ENCODE peak calls at places on chromosome 3, in nine cellular contexts. One of them, this sample, is unnamed.

GRCh38 chr3:37779289-37780152 is 82.2 kb upstream of the CTDSPL start:
- DNase-seq in GM23338: peak
- DNase-seq in cardiac fibroblast: peak
- DNase-seq in PC-3: peak
- DNase-seq in keratinocyte: peak
- DNase-seq in adrenal gland: peak
- DNase-seq in GM12865: peak
- DNase-seq in epithelial cell of esophagus: peak
- DNase-seq in fibroblast of pulmonary artery: peak
- DNase-seq in this sample: peak

GRCh38 chr3:165194477-165195135 is 1.6 kb downstream of the SLITRK3 start:
- DNase-seq in GM23338: peak
- DNase-seq in cardiac fibroblast: no peak
- DNase-seq in PC-3: no peak
- DNase-seq in keratinocyte: no peak
- DNase-seq in adrenal gland: no peak
- DNase-seq in GM12865: no peak
- DNase-seq in epithelial cell of esophagus: no peak
- DNase-seq in fibroblast of pulmonary artery: no peak
- DNase-seq in this sample: no peak

GRCh38 chr3:134699141-134699711 is 48.4 kb upstream of the KY start:
- DNase-seq in GM23338: no peak
- DNase-seq in cardiac fibroblast: no peak
- DNase-seq in PC-3: no peak
- DNase-seq in keratinocyte: no peak
- DNase-seq in adrenal gland: no peak
- DNase-seq in GM12865: no peak
- DNase-seq in epithelial cell of esophagus: no peak
- DNase-seq in fibroblast of pulmonary artery: no peak
- DNase-seq in this sample: no peak

GRCh38 chr3:196524527-196524926 is 9.4 kb upstream of the SMCO1 start:
- DNase-seq in GM23338: peak
- DNase-seq in cardiac fibroblast: peak
- DNase-seq in PC-3: peak
- DNase-seq in keratinocyte: no peak
- DNase-seq in adrenal gland: no peak
- DNase-seq in GM12865: no peak
- DNase-seq in epithelial cell of esophagus: peak
- DNase-seq in fibroblast of pulmonary artery: peak
- DNase-seq in this sample: no peak

GRCh38 chr3:71695000-71695482 is 30.2 kb downstream of the EIF4E3 start:
- DNase-seq in GM23338: no peak
- DNase-seq in cardiac fibroblast: no peak
- DNase-seq in PC-3: no peak
- DNase-seq in keratinocyte: no peak
- DNase-seq in adrenal gland: peak
- DNase-seq in GM12865: no peak
- DNase-seq in epithelial cell of esophagus: no peak
- DNase-seq in fibroblast of pulmonary artery: no peak
- DNase-seq in this sample: no peak

GRCh38 chr3:134708671-134709070 is 57.8 kb upstream of the KY start:
- DNase-seq in GM23338: no peak
- DNase-seq in cardiac fibroblast: peak
- DNase-seq in PC-3: peak
- DNase-seq in keratinocyte: no peak
- DNase-seq in adrenal gland: no peak
- DNase-seq in GM12865: no peak
- DNase-seq in epithelial cell of esophagus: no peak
- DNase-seq in fibroblast of pulmonary artery: no peak
- DNase-seq in this sample: no peak

GRCh38 chr3:167872032-167872431 is 136.5 kb downstream of the SERPINI1 start:
- DNase-seq in GM23338: no peak
- DNase-seq in cardiac fibroblast: no peak
- DNase-seq in PC-3: no peak
- DNase-seq in keratinocyte: no peak
- DNase-seq in adrenal gland: no peak
- DNase-seq in GM12865: no peak
- DNase-seq in epithelial cell of esophagus: no peak
- DNase-seq in fibroblast of pulmonary artery: no peak
- DNase-seq in this sample: no peak

GRCh38 chr3:32569540-32570425 is 875 bp downstream of the DYNC1LI1 start:
- DNase-seq in GM23338: peak
- DNase-seq in cardiac fibroblast: peak
- DNase-seq in PC-3: peak
- DNase-seq in keratinocyte: peak
- DNase-seq in adrenal gland: peak
- DNase-seq in GM12865: peak
- DNase-seq in epithelial cell of esophagus: peak
- DNase-seq in fibroblast of pulmonary artery: peak
- DNase-seq in this sample: peak

GRCh38 chr3:56899851-56900250 is 98.1 kb upstream of the ARHGEF3 start:
- DNase-seq in GM23338: no peak
- DNase-seq in cardiac fibroblast: no peak
- DNase-seq in PC-3: no peak
- DNase-seq in keratinocyte: no peak
- DNase-seq in adrenal gland: no peak
- DNase-seq in GM12865: no peak
- DNase-seq in epithelial cell of esophagus: no peak
- DNase-seq in fibroblast of pulmonary artery: peak
- DNase-seq in this sample: no peak

GRCh38 chr3:23232016-23232415 is 28.9 kb downstream of the UBE2E2 start:
- DNase-seq in GM23338: no peak
- DNase-seq in cardiac fibroblast: no peak
- DNase-seq in PC-3: no peak
- DNase-seq in keratinocyte: no peak
- DNase-seq in adrenal gland: no peak
- DNase-seq in GM12865: no peak
- DNase-seq in epithelial cell of esophagus: no peak
- DNase-seq in fibroblast of pulmonary artery: peak
- DNase-seq in this sample: no peak

GRCh38 chr3:13676618-13677017 is 127.7 kb downstream of the FBLN2 start:
- DNase-seq in GM23338: no peak
- DNase-seq in cardiac fibroblast: no peak
- DNase-seq in PC-3: no peak
- DNase-seq in keratinocyte: no peak
- DNase-seq in adrenal gland: no peak
- DNase-seq in GM12865: no peak
- DNase-seq in epithelial cell of esophagus: no peak
- DNase-seq in fibroblast of pulmonary artery: no peak
- DNase-seq in this sample: no peak

GRCh38 chr3:128152419-128153155 is 694 bp upstream of the EEFSEC start:
- DNase-seq in GM23338: peak
- DNase-seq in cardiac fibroblast: peak
- DNase-seq in PC-3: peak
- DNase-seq in keratinocyte: peak
- DNase-seq in adrenal gland: no peak
- DNase-seq in GM12865: peak
- DNase-seq in epithelial cell of esophagus: no peak
- DNase-seq in fibroblast of pulmonary artery: peak
- DNase-seq in this sample: no peak

GRCh38 chr3:13544951-13545651 is 3.8 kb upstream of the FBLN2 start:
- DNase-seq in GM23338: no peak
- DNase-seq in cardiac fibroblast: no peak
- DNase-seq in PC-3: no peak
- DNase-seq in keratinocyte: no peak
- DNase-seq in adrenal gland: no peak
- DNase-seq in GM12865: no peak
- DNase-seq in epithelial cell of esophagus: no peak
- DNase-seq in fibroblast of pulmonary artery: no peak
- DNase-seq in this sample: no peak

GRCh38 chr3:172868565-172869172 is 118.1 kb downstream of the ECT2 start:
- DNase-seq in GM23338: no peak
- DNase-seq in cardiac fibroblast: no peak
- DNase-seq in PC-3: no peak
- DNase-seq in keratinocyte: no peak
- DNase-seq in adrenal gland: no peak
- DNase-seq in GM12865: no peak
- DNase-seq in epithelial cell of esophagus: no peak
- DNase-seq in fibroblast of pulmonary artery: peak
- DNase-seq in this sample: no peak

GRCh38 chr3:425094-425493 is 228.5 kb downstream of the CHL1 start:
- DNase-seq in GM23338: no peak
- DNase-seq in cardiac fibroblast: no peak
- DNase-seq in PC-3: no peak
- DNase-seq in keratinocyte: no peak
- DNase-seq in adrenal gland: no peak
- DNase-seq in GM12865: no peak
- DNase-seq in epithelial cell of esophagus: no peak
- DNase-seq in fibroblast of pulmonary artery: no peak
- DNase-seq in this sample: no peak

GRCh38 chr3:146658841-146659240 is 53.7 kb upstream of the PLSCR5 start:
- DNase-seq in GM23338: no peak
- DNase-seq in cardiac fibroblast: no peak
- DNase-seq in PC-3: peak
- DNase-seq in keratinocyte: no peak
- DNase-seq in adrenal gland: no peak
- DNase-seq in GM12865: no peak
- DNase-seq in epithelial cell of esophagus: no peak
- DNase-seq in fibroblast of pulmonary artery: no peak
- DNase-seq in this sample: no peak

GRCh38 chr3:178777718-178778411 is 241.6 kb downstream of the KCNMB2 start:
- DNase-seq in GM23338: no peak
- DNase-seq in cardiac fibroblast: peak
- DNase-seq in PC-3: peak
- DNase-seq in keratinocyte: peak
- DNase-seq in adrenal gland: no peak
- DNase-seq in GM12865: peak
- DNase-seq in epithelial cell of esophagus: peak
- DNase-seq in fibroblast of pulmonary artery: peak
- DNase-seq in this sample: peak

GRCh38 chr3:101936419-101937331 is 87.4 kb downstream of the NFKBIZ start:
- DNase-seq in GM23338: no peak
- DNase-seq in cardiac fibroblast: peak
- DNase-seq in PC-3: peak
- DNase-seq in keratinocyte: no peak
- DNase-seq in adrenal gland: no peak
- DNase-seq in GM12865: peak
- DNase-seq in epithelial cell of esophagus: peak
- DNase-seq in fibroblast of pulmonary artery: peak
- DNase-seq in this sample: peak

DNA sequence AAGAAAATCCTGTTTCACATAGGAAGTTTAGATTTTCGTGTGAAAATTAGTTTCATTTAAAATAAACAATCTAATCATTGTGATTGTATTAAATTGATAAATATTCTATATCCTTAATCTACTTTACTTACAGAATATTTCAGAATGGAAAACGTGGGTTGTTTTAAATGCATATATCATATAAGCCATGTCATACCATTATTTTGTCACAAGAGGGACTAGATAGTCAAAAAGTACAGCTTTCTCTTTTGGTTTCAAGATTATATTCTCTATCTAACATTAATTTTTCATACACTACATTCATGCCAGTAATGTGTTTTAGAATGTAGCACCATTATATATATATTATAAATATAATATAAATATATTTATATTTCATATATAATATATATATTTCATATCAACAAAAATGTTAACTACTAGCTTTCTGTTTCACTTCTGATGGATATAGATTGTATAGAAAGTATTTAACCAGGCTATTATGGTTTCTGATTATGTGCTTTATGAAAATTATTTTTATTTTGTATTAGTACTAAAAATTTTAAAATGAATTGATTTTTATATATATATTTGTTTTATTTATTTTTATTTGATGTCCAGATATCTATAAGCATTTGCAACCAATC is 45.3 kb downstream of the OSTN start:
- DNase-seq in GM23338: no peak
- DNase-seq in cardiac fibroblast: peak
- DNase-seq in PC-3: peak
- DNase-seq in keratinocyte: no peak
- DNase-seq in adrenal gland: no peak
- DNase-seq in GM12865: no peak
- DNase-seq in epithelial cell of esophagus: peak
- DNase-seq in fibroblast of pulmonary artery: peak
- DNase-seq in this sample: no peak
- TF ChIP-seq CTCF in GM23338: peak
- TF ChIP-seq CTCF in cardiac fibroblast: peak
- TF ChIP-seq CTCF in PC-3: peak
- TF ChIP-seq CTCF in keratinocyte: no peak
- TF ChIP-seq CTCF in adrenal gland: peak
- TF ChIP-seq CTCF in GM12865: peak
- TF ChIP-seq CTCF in epithelial cell of esophagus: peak
- TF ChIP-seq CTCF in fibroblast of pulmonary artery: peak
- TF ChIP-seq CTCF in this sample: no peak

GRCh38 chr3:10777627-10778026 is 38.4 kb upstream of the SLC6A11 start:
- DNase-seq in GM23338: no peak
- DNase-seq in cardiac fibroblast: no peak
- DNase-seq in PC-3: no peak
- DNase-seq in keratinocyte: no peak
- DNase-seq in adrenal gland: no peak
- DNase-seq in GM12865: no peak
- DNase-seq in epithelial cell of esophagus: no peak
- DNase-seq in fibroblast of pulmonary artery: no peak
- DNase-seq in this sample: no peak
- TF ChIP-seq CTCF in GM23338: no peak
- TF ChIP-seq CTCF in cardiac fibroblast: no peak
- TF ChIP-seq CTCF in PC-3: no peak
- TF ChIP-seq CTCF in keratinocyte: no peak
- TF ChIP-seq CTCF in adrenal gland: no peak
- TF ChIP-seq CTCF in GM12865: no peak
- TF ChIP-seq CTCF in epithelial cell of esophagus: no peak
- TF ChIP-seq CTCF in fibroblast of pulmonary artery: no peak
- TF ChIP-seq CTCF in this sample: no peak

GRCh38 chr3:156474560-156475389 is 80.1 kb downstream of the SSR3 start:
- DNase-seq in GM23338: peak
- DNase-seq in cardiac fibroblast: no peak
- DNase-seq in PC-3: peak
- DNase-seq in keratinocyte: no peak
- DNase-seq in adrenal gland: no peak
- DNase-seq in GM12865: peak
- DNase-seq in epithelial cell of esophagus: peak
- DNase-seq in fibroblast of pulmonary artery: no peak
- DNase-seq in this sample: peak
- TF ChIP-seq CTCF in GM23338: peak
- TF ChIP-seq CTCF in cardiac fibroblast: peak
- TF ChIP-seq CTCF in PC-3: peak
- TF ChIP-seq CTCF in keratinocyte: peak
- TF ChIP-seq CTCF in adrenal gland: peak
- TF ChIP-seq CTCF in GM12865: peak
- TF ChIP-seq CTCF in epithelial cell of esophagus: peak
- TF ChIP-seq CTCF in fibroblast of pulmonary artery: peak
- TF ChIP-seq CTCF in this sample: peak

DNA sequence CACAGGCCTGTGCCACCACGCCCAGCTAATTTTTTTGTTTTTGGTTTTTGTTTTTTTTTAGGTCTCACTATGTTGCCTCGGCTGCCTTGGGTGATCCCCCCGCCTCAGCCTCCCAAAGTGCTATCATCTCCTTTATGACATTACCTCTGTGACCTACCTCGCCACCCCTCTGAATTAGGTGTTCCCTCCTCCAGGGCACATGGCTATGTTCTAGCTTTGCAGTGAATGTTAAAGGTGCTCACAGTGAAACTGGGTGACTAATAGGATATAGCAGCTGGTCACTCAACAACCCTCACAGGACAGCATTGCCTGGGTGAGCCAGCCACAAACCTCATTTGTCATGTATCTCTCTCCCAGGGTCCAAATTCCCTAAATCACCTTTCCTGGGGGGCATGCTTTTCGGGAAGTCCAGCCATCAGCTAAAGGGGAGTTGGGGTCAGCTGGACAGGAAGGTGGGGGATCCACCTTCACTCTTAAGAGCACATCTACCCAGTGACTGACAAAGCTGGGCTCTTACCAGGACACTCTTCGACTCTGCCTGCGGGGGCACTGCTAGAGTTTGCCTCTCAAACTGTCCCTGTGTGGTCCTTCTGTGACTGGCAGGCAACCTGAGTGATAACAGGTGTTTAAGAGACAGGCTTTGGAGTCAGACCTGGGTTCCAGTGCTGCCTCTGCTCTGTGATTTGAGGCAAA is 1.6 kb upstream of the TTLL3 start:
- DNase-seq in GM23338: peak
- DNase-seq in cardiac fibroblast: peak
- DNase-seq in PC-3: peak
- DNase-seq in keratinocyte: no peak
- DNase-seq in adrenal gland: no peak
- DNase-seq in GM12865: peak
- DNase-seq in epithelial cell of esophagus: peak
- DNase-seq in fibroblast of pulmonary artery: peak
- DNase-seq in this sample: peak
- TF ChIP-seq CTCF in GM23338: peak
- TF ChIP-seq CTCF in cardiac fibroblast: peak
- TF ChIP-seq CTCF in PC-3: peak
- TF ChIP-seq CTCF in keratinocyte: peak
- TF ChIP-seq CTCF in adrenal gland: peak
- TF ChIP-seq CTCF in GM12865: peak
- TF ChIP-seq CTCF in epithelial cell of esophagus: peak
- TF ChIP-seq CTCF in fibroblast of pulmonary artery: peak
- TF ChIP-seq CTCF in this sample: no peak

This sample was measured in GM20000.